ENCODE peak calls at places on chromosomes 6 and 20, in seven cellular contexts. X is activated naive CD4-positive, alpha-beta T cell treated with anti-CD3 and anti-CD28 coated beads, Interleukin-2, amount 10 ng/mL, durations not matched to agents 7 days and 5 days; V is cardiac fibroblast; M is stromal cell of bone marrow; J is NCI-H460; S is effector memory CD4-positive, alpha-beta T cell; R is HuH-7. Y is an unnamed sample.

GRCh38 chr6:110822248-110822647 is 7.0 kb upstream of the CDK19 start:
- DNase-seq in V (peak; percentile 81), S (no peak), R (no peak), X (no peak), J (no peak), M (peak; percentile 44), Y (no peak)

GRCh38 chr20:41643504-41643938 is 25.3 kb upstream of the CHD6 start:
- DNase-seq in X (no peak), V (peak; percentile 93), R (peak; percentile 31), S (no peak), M (no peak), J (peak; percentile 89), Y (peak; percentile 40)

GRCh38 chr6:124535746-124536145 is 426.5 kb upstream of the RNF217 start:
- DNase-seq in M (peak; percentile 6), X (no peak), V (peak; percentile 13), R (no peak), J (peak; percentile 96), S (no peak), Y (peak; percentile 36)

GRCh38 chr20:50794846-50795634 is at the start of gene BCAS4:
- DNase-seq in V (peak; percentile 83), M (peak; percentile 49), J (peak; percentile 71), R (peak; percentile 93), S (peak; percentile 73), X (peak; percentile 83), Y (peak; percentile 99)

GRCh38 chr6:141097471-141097870 is 1035.3 kb upstream of the GJE1 start:
- DNase-seq in V (peak; percentile 7), R (no peak), S (no peak), J (no peak), X (no peak), M (no peak), Y (no peak)

GRCh38 chr6:167733740-167734661 is 92.7 kb upstream of the AFDN start:
- DNase-seq in X (no peak), J (no peak), S (no peak), V (peak; percentile 96), M (peak; percentile 3), R (peak; percentile 89), Y (no peak)

GRCh38 chr6:63859520-63859919 is 223.9 kb downstream of the PHF3 start:
- DNase-seq in S (no peak), X (no peak), V (peak; percentile 41), J (no peak), R (no peak), M (no peak), Y (no peak)

GRCh38 chr6:109945091-109945490 is 33.0 kb upstream of the GPR6 start:
- DNase-seq in R (no peak), M (no peak), V (no peak), S (no peak), J (no peak), X (no peak), Y (no peak)

GRCh38 chr20:3658708-3659491 is 4.3 kb downstream of the GFRA4 start:
- DNase-seq in M (no peak), V (no peak), R (no peak), J (no peak), S (no peak), X (no peak), Y (no peak)

GRCh38 chr6:148415511-148416286 is 73.1 kb downstream of the SASH1 start:
- DNase-seq in J (no peak), R (no peak), S (no peak), V (no peak), X (no peak), M (no peak), Y (no peak)

GRCh38 chr6:137846772-137847313 is 20.2 kb upstream of the TNFAIP3 start:
- DNase-seq in V (no peak), M (no peak), S (no peak), X (no peak), J (no peak), R (no peak), Y (no peak)

GRCh38 chr6:75280131-75280855 is 4.3 kb downstream of the TMEM30A start:
- DNase-seq in V (no peak), X (no peak), J (no peak), M (no peak), R (no peak), S (no peak), Y (no peak)

GRCh38 chr20:3871549-3872265 is 17.5 kb upstream of the PANK2 start:
- DNase-seq in V (no peak), R (no peak), M (no peak), X (no peak), S (no peak), J (no peak), Y (no peak)

GRCh38 chr6:131532476-131533108 is 40.4 kb upstream of the ARG1 start:
- DNase-seq in J (no peak), M (no peak), X (no peak), S (no peak), R (no peak), V (no peak), Y (no peak)

GRCh38 chr6:41503841-41504525 is 42.2 kb upstream of the FOXP4 start:
- DNase-seq in V (peak; percentile 47), R (peak; percentile 57), J (no peak), X (no peak), M (no peak), S (no peak), Y (peak; percentile 72)

GRCh38 chr20:49982072-49982345 is 771 bp upstream of the SNAI1 start:
- DNase-seq in S (no peak), R (no peak), J (no peak), V (no peak), X (no peak), M (no peak), Y (no peak)

GRCh38 chr6:39181333-39181732 is 47.9 kb downstream of the KCNK5 start:
- DNase-seq in X (no peak), J (no peak), V (no peak), R (no peak), M (no peak), S (no peak), Y (no peak)

GRCh38 chr6:7051780-7052440 is 55.9 kb upstream of the RREB1 start:
- DNase-seq in M (no peak), R (peak; percentile 71), X (peak; percentile 61), S (peak; percentile 30), J (no peak), V (peak; percentile 16), Y (peak; percentile 41)

GRCh38 chr6:150566486-150566885 is 33.2 kb upstream of the PLEKHG1 start:
- DNase-seq in S (no peak), M (no peak), V (no peak), J (no peak), X (no peak), R (no peak), Y (no peak)

GRCh38 chr6:42387336-42387735 is 64.4 kb downstream of the TRERF1 start:
- DNase-seq in S (peak; percentile 34), X (no peak), V (no peak), M (no peak), J (no peak), R (no peak), Y (no peak)

GRCh38 chr6:37618916-37619605 is 78.6 kb downstream of the MDGA1 start:
- DNase-seq in S (no peak), R (no peak), J (no peak), M (no peak), V (no peak), X (no peak), Y (no peak)